ENCODE peak calls at places on chromosomes 4 and X, in four cellular contexts. T is stimulated activated naive CD8-positive, alpha-beta T cell treated with anti-CD3 and anti-CD28 coated beads, Interleukin-15, amount 100 ng/mL, for 72 hours; Y is SW480; C is T-cell. D is an unnamed sample.

GRCh38 chr4:1371151-1371830 is 24.3 kb downstream of the UVSSA start:
- DNase-seq in T (no peak), Y (no peak), C (no peak), D (no peak)

GRCh38 chr4:187283306-187283705 is 559.6 kb upstream of the FAT1 start:
- DNase-seq in T (no peak), Y (no peak), C (no peak), D (no peak)

GRCh38 chrX:64437665-64438064 is 42.4 kb upstream of the MTMR8 start:
- DNase-seq in T (no peak), Y (no peak), C (no peak), D (no peak)

GRCh38 chr4:3369781-3370660 is 71.7 kb upstream of the HGFAC start:
- DNase-seq in T (no peak), Y (no peak), C (no peak), D (no peak)

GRCh38 chrX:33138677-33139249 is 72.6 kb downstream of the DMD start:
- DNase-seq in T (no peak), Y (no peak), C (no peak), D (no peak)

GRCh38 chr4:73375328-73375741 is 28.8 kb upstream of the ALB start:
- DNase-seq in T (no peak), Y (no peak), C (no peak), D (no peak)

GRCh38 chr4:145299380-145300076 is 119.1 kb upstream of the OTUD4 start:
- DNase-seq in T (peak), Y (peak), C (no peak), D (peak)

GRCh38 chr4:44927361-44928061 is 201.2 kb upstream of the GNPDA2 start:
- DNase-seq in T (no peak), Y (peak), C (no peak), D (no peak)

GRCh38 chr4:52588097-52588496 is 71.0 kb downstream of the USP46 start:
- DNase-seq in T (no peak), Y (peak), C (no peak), D (no peak)

GRCh38 chrX:46173159-46173558 is 372.1 kb downstream of the ZNF674 start:
- DNase-seq in T (no peak), Y (no peak), C (no peak), D (no peak)

GRCh38 chr4:75512336-75513211 is 1.6 kb downstream of the RCHY1 start:
- DNase-seq in T (no peak), Y (peak), C (no peak), D (no peak)

GRCh38 chr4:71322425-71322824 is 16.4 kb upstream of the SLC4A4 start:
- DNase-seq in T (no peak), Y (no peak), C (no peak), D (no peak)

GRCh38 chrX:155262970-155263754 is 1.1 kb downstream of the RAB39B start:
- DNase-seq in T (no peak), Y (no peak), C (no peak), D (no peak)

GRCh38 chr4:71785957-71786356 is 2.1 kb upstream of the GC start:
- DNase-seq in T (no peak), Y (no peak), C (no peak), D (no peak)

GRCh38 chrX:17052210-17052609 is 105.8 kb downstream of the REPS2 start:
- DNase-seq in T (no peak), Y (no peak), C (no peak), D (no peak)

GRCh38 chrX:137071596-137071995 is 37.8 kb upstream of the GPR101 start:
- DNase-seq in T (no peak), Y (no peak), C (no peak), D (no peak)

GRCh38 chrX:148580016-148580415 is 79.6 kb downstream of the AFF2 start:
- DNase-seq in T (no peak), Y (no peak), C (no peak), D (no peak)

GRCh38 chr4:99301376-99302164 is 10.8 kb upstream of the ADH1A start:
- DNase-seq in T (no peak), Y (no peak), C (no peak), D (no peak)

GRCh38 chr4:181672751-181673150 is 570.5 kb upstream of the TENM3 start:
- DNase-seq in T (no peak), Y (no peak), C (no peak), D (no peak)

GRCh38 chr4:68209003-68209402 is 36.5 kb downstream of the TMPRSS11B start:
- DNase-seq in T (no peak), Y (no peak), C (no peak), D (no peak)

GRCh38 chr4:107977966-107978705 is 11.6 kb upstream of the HADH start:
- DNase-seq in T (no peak), Y (no peak), C (no peak), D (no peak)

GRCh38 chr4:166128452-166128851 is 255.4 kb downstream of the TLL1 start:
- DNase-seq in T (no peak), Y (no peak), C (no peak), D (no peak)

GRCh38 chr4:40934671-40935070 is 184.9 kb downstream of the NSUN7 start:
- DNase-seq in T (no peak), Y (no peak), C (no peak), D (no peak)

GRCh38 chrX:9966775-9967408 is at the start of gene CLDN34:
- DNase-seq in T (no peak), Y (no peak), C (no peak), D (no peak)

GRCh38 chrX:38468758-38469157 is 92.6 kb upstream of the TSPAN7 start:
- DNase-seq in T (no peak), Y (no peak), C (no peak), D (no peak)

GRCh38 chr4:8131210-8131609 is 27.4 kb downstream of the ABLIM2 start:
- DNase-seq in T (no peak), Y (no peak), C (no peak), D (no peak)

GRCh38 chrX:118346258-118347094 is 570 bp downstream of the WDR44 start:
- DNase-seq in T (peak), Y (peak), C (peak), D (peak)

GRCh38 chr4:10582059-10582686 is 102.4 kb downstream of the CLNK start:
- DNase-seq in T (no peak), Y (peak), C (no peak), D (no peak)

GRCh38 chr4:38930199-38930598 is 62.6 kb downstream of the FAM114A1 start:
- DNase-seq in T (no peak), Y (no peak), C (no peak), D (peak)

GRCh38 chr4:140249351-140249750 is 95.4 kb upstream of the MAML3 start:
- DNase-seq in T (no peak), Y (no peak), C (no peak), D (no peak)

GRCh38 chr4:7771541-7772507 is 167.8 kb downstream of the AFAP1 start:
- DNase-seq in T (no peak), Y (no peak), C (no peak), D (no peak)

GRCh38 chr4:151302432-151302831 is 23.0 kb downstream of the SH3D19 start:
- DNase-seq in T (no peak), Y (no peak), C (no peak), D (no peak)

GRCh38 chr4:122700178-122700725 is 32.3 kb upstream of the BBS12 start:
- DNase-seq in T (no peak), Y (no peak), C (no peak), D (no peak)

GRCh38 chr4:76762136-76763130 is 135.5 kb downstream of the SOWAHB start:
- DNase-seq in T (no peak), Y (no peak), C (no peak), D (no peak)

GRCh38 chr4:11424000-11424399 is 4.7 kb downstream of the HS3ST1 start:
- DNase-seq in T (no peak), Y (peak), C (no peak), D (peak)

GRCh38 chrX:156008915-156009314 is 11.4 kb downstream of the IL9R start:
- DNase-seq in T (no peak), Y (no peak), C (no peak), D (no peak)

GRCh38 chr4:105140684-105141490 is 5.8 kb upstream of the TET2 start:
- DNase-seq in T (peak), Y (peak), C (peak), D (no peak)